ENCODE peak calls at places on chromosomes 1 and 21, in nine cellular contexts. N, I, B, E, X, K, R, U and A are unnamed samples.

GRCh38 chr1:67144696-67145095 is 9.9 kb upstream of the C1orf141 start:
- DNase-seq in B (no peak), N (no peak), I (no peak), K (no peak), X (no peak), R (no peak), E (no peak), U (no peak), A (no peak)

GRCh38 chr1:77467741-77468140 is 185.9 kb downstream of the AK5 start:
- DNase-seq in R (no peak), I (no peak), U (no peak), E (no peak), X (no peak), B (no peak), N (no peak), K (no peak), A (no peak)

GRCh38 chr1:46547481-46548383 is 3.7 kb downstream of the KNCN start:
- DNase-seq in X (no peak), B (peak), U (no peak), I (no peak), E (no peak), N (peak), K (no peak), R (peak), A (peak)

GRCh38 chr1:3324704-3325535 is 129.5 kb upstream of the ARHGEF16 start:
- DNase-seq in N (no peak), R (no peak), U (no peak), I (no peak), K (no peak), X (no peak), E (no peak), B (no peak), A (no peak)

GRCh38 chr1:77824083-77824482 is 44.6 kb downstream of the MIGA1 start:
- DNase-seq in I (no peak), U (no peak), E (peak), X (no peak), N (peak), B (peak), R (peak), K (no peak), A (no peak)

GRCh38 chr21:36422279-36423098 is 37.3 kb downstream of the CHAF1B start:
- DNase-seq in E (peak), N (peak), U (peak), X (no peak), K (no peak), I (peak), B (peak), R (peak), A (peak)

GRCh38 chr1:155062151-155062686 is 1.3 kb upstream of the EFNA4 start:
- DNase-seq in R (no peak), X (peak), E (no peak), N (no peak), B (peak), I (no peak), K (peak), U (no peak), A (no peak)

GRCh38 chr1:117573386-117574040 is 32.3 kb upstream of the TENT5C start:
- DNase-seq in E (peak), U (peak), B (no peak), R (peak), N (peak), K (no peak), X (no peak), I (peak), A (no peak)

GRCh38 chr1:207015791-207016190 is 16.8 kb downstream of the C1orf116 start:
- DNase-seq in E (no peak), I (no peak), X (no peak), K (no peak), R (no peak), U (no peak), B (no peak), N (no peak), A (no peak)

GRCh38 chr1:217261636-217262035 is 369.3 kb downstream of the GPATCH2 start:
- DNase-seq in I (no peak), K (no peak), E (no peak), U (no peak), R (no peak), N (no peak), X (no peak), B (no peak), A (no peak)

GRCh38 chr1:208135354-208135753 is 108.8 kb downstream of the PLXNA2 start:
- DNase-seq in K (no peak), I (no peak), N (no peak), B (no peak), U (no peak), X (no peak), R (no peak), E (no peak), A (peak)

GRCh38 chr1:11486610-11487009 is 7.7 kb downstream of the DISP3 start:
- DNase-seq in R (no peak), E (no peak), B (no peak), N (no peak), I (no peak), U (no peak), K (no peak), X (no peak), A (no peak)

GRCh38 chr1:40625476-40626382 is 39.8 kb downstream of the RIMS3 start:
- DNase-seq in K (no peak), B (no peak), N (no peak), X (no peak), I (no peak), E (no peak), U (no peak), R (peak), A (no peak)

GRCh38 chr1:44135896-44136295 is 5.5 kb downstream of the KLF18 start:
- DNase-seq in E (no peak), I (no peak), K (no peak), N (no peak), B (no peak), U (no peak), R (no peak), X (no peak), A (no peak)

GRCh38 chr1:206513312-206514111 is 6.2 kb downstream of the RASSF5 start:
- DNase-seq in N (peak), R (peak), X (peak), K (peak), U (no peak), I (peak), E (no peak), B (no peak), A (no peak)

GRCh38 chr21:41500931-41501381 is 7.0 kb downstream of the TMPRSS2 start:
- DNase-seq in N (peak), X (no peak), R (no peak), B (no peak), K (no peak), U (no peak), I (no peak), E (no peak), A (peak)

GRCh38 chr21:31552826-31553225 is 106.7 kb upstream of the SOD1 start:
- DNase-seq in N (no peak), R (no peak), U (no peak), I (no peak), X (no peak), E (no peak), B (no peak), K (no peak), A (no peak)

GRCh38 chr21:38303300-38303699 is 46.5 kb downstream of the KCNJ15 start:
- DNase-seq in I (no peak), N (no peak), R (peak), X (no peak), B (no peak), K (no peak), E (peak), U (no peak), A (no peak)

GRCh38 chr1:157431751-157432150 is 120.6 kb downstream of the FCRL5 start:
- DNase-seq in U (no peak), N (no peak), K (no peak), R (peak), E (no peak), B (no peak), X (no peak), I (no peak), A (no peak)

GRCh38 chr1:155859881-155860841 is 794 bp downstream of the SYT11 start:
- DNase-seq in R (peak), E (peak), U (no peak), N (peak), B (peak), K (peak), I (peak), X (peak), A (no peak)

GRCh38 chr1:235093013-235093618 is 35.5 kb downstream of the TOMM20 start:
- DNase-seq in N (peak), E (no peak), B (peak), I (peak), X (no peak), R (peak), U (no peak), K (no peak), A (peak)

GRCh38 chr1:183244466-183244865 is 58.4 kb downstream of the LAMC2 start:
- DNase-seq in E (no peak), B (no peak), U (no peak), N (peak), X (no peak), I (peak), R (no peak), K (no peak), A (no peak)

GRCh38 chr1:153533689-153534201 is 2.0 kb downstream of the S100A6 start:
- DNase-seq in E (peak), U (no peak), I (no peak), X (no peak), B (no peak), N (no peak), R (peak), K (peak), A (peak)

GRCh38 chr1:38865112-38865715 is 5.6 kb upstream of the RRAGC start:
- DNase-seq in R (no peak), N (no peak), I (no peak), U (no peak), X (no peak), E (no peak), B (no peak), K (no peak), A (no peak)

GRCh38 chr21:41283211-41283818 is 33.3 kb upstream of the FAM3B start:
- DNase-seq in B (peak), K (no peak), I (peak), R (peak), U (no peak), E (no peak), X (peak), N (peak), A (peak)

GRCh38 chr1:8871539-8871935 is 6.9 kb downstream of the ENO1 start:
- DNase-seq in N (peak), B (peak), U (no peak), I (no peak), R (no peak), E (no peak), K (no peak), X (no peak), A (peak)

GRCh38 chr1:51336711-51337110 is 6.3 kb upstream of the TTC39A start:
- DNase-seq in I (no peak), N (no peak), X (no peak), K (no peak), E (no peak), R (no peak), U (no peak), B (no peak), A (no peak)

GRCh38 chr1:228782662-228783414 is 47.6 kb downstream of the RHOU start:
- DNase-seq in U (no peak), I (no peak), X (no peak), B (no peak), K (no peak), R (no peak), N (peak), E (no peak), A (peak)

GRCh38 chr1:87787551-87787950 is 458.9 kb downstream of the LMO4 start:
- DNase-seq in R (peak), B (peak), U (no peak), K (no peak), X (no peak), N (no peak), I (no peak), E (no peak), A (no peak)

GRCh38 chr21:16709866-16710550 is 802.8 kb upstream of the CXADR start:
- DNase-seq in N (peak), R (peak), X (no peak), I (peak), K (peak), U (no peak), B (peak), E (no peak), A (no peak)

GRCh38 chr21:29704719-29705118 is 235.1 kb downstream of the GRIK1 start:
- DNase-seq in K (no peak), N (no peak), E (no peak), I (no peak), B (no peak), X (no peak), R (no peak), U (no peak), A (no peak)

GRCh38 chr1:14443164-14443787 is 155.2 kb upstream of the KAZN start:
- DNase-seq in I (no peak), K (no peak), R (no peak), B (peak), E (no peak), U (no peak), N (no peak), X (no peak), A (no peak)

GRCh38 chr21:31193761-31194160 is 150.3 kb downstream of the TIAM1 start:
- DNase-seq in K (no peak), I (peak), U (no peak), X (no peak), E (no peak), R (no peak), B (no peak), N (no peak), A (no peak)

GRCh38 chr1:55987491-55988255 is 591.7 kb downstream of the PLPP3 start:
- DNase-seq in E (no peak), I (no peak), U (no peak), B (peak), R (no peak), K (no peak), N (no peak), X (no peak), A (no peak)

GRCh38 chr1:84619383-84620093 is 45.3 kb upstream of the CTBS start:
- DNase-seq in X (no peak), U (no peak), R (peak), K (no peak), I (no peak), N (peak), B (peak), E (peak), A (peak)

GRCh38 chr1:89739013-89739843 is 81.6 kb upstream of the LRRC8D start:
- DNase-seq in B (no peak), E (peak), R (peak), K (no peak), X (no peak), I (no peak), N (no peak), U (no peak), A (no peak)

GRCh38 chr21:46459356-46460112 is 843 bp downstream of the DIP2A start:
- DNase-seq in K (peak), X (peak), B (peak), N (peak), R (peak), U (no peak), I (peak), E (no peak), A (peak)

GRCh38 chr1:28241633-28242241 is 5.8 kb downstream of the ATP5IF1 start:
- DNase-seq in R (no peak), K (no peak), N (no peak), B (no peak), I (no peak), U (no peak), X (no peak), E (no peak), A (no peak)

GRCh38 chr21:42341776-42342542 is 8.8 kb downstream of the TFF2 start:
- DNase-seq in I (no peak), K (no peak), X (no peak), U (no peak), R (no peak), E (peak), N (no peak), B (peak), A (no peak)

GRCh38 chr1:7488475-7488842 is 282.6 kb upstream of the VAMP3 start:
- DNase-seq in B (no peak), R (no peak), I (no peak), N (no peak), E (no peak), X (no peak), K (no peak), U (no peak), A (no peak)
- H3K27ac ChIP-seq in B (no peak), R (no peak), I (no peak), N (no peak), E (no peak), X (no peak), K (no peak), U (no peak), A (no peak)

DNA sequence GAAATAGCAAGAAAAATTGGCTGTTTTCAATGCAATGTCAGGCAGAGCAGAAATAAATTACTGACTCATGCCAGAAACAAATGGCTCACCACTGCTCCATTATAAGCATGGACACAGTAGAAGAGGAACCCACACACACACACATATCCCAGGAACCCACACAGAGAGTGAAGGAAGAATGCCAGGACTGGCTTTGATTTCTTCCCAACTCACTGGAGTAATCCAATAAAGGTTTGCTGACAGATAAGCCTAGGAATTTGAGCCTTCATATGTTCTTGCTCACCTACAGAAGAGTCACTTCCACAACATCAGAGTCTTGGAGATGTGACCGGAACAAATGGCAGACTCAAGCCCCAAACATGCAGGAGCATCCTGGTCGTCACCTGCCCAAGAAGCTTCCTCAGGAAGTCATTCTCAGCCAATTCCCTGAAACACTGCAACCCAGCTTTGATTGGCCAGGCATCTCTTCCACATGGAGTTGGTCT is 2.2 kb downstream of the SH3BP5L start:
- DNase-seq in N (no peak), B (peak), X (no peak), K (no peak), I (no peak), E (peak), U (no peak), R (no peak), A (no peak)
- H3K4me3 ChIP-seq in N (no peak), B (no peak), X (no peak), K (no peak), I (no peak), E (peak), U (peak), R (peak), A (no peak)

GRCh38 chr21:44088401-44088780 is 18.8 kb upstream of the PWP2 start:
- DNase-seq in I (peak), N (no peak), X (no peak), K (no peak), U (no peak), E (peak), R (no peak), B (no peak), A (peak)
- H3K27ac ChIP-seq in I (no peak), N (no peak), X (peak), K (no peak), U (no peak), E (no peak), R (no peak), B (no peak), A (peak)

GRCh38 chr1:108829498-108829916 is 27.4 kb downstream of the AKNAD1 start:
- DNase-seq in U (no peak), E (no peak), R (peak), K (no peak), X (no peak), N (no peak), B (no peak), I (no peak), A (peak)

GRCh38 chr1:108830119-108831008 is 26.5 kb downstream of the AKNAD1 start:
- DNase-seq in R (peak), X (no peak), B (no peak), E (peak), N (peak), K (no peak), I (no peak), U (peak), A (peak)

GRCh38 chr1:108831225-108831624 is 25.7 kb downstream of the AKNAD1 start:
- DNase-seq in U (no peak), X (no peak), I (no peak), B (no peak), E (no peak), N (no peak), K (no peak), R (peak), A (peak)

GRCh38 chr1:108828074-108828961 is 28.6 kb downstream of the AKNAD1 start:
- DNase-seq in K (peak), X (peak), I (peak), N (peak), U (peak), E (peak), B (peak), R (peak), A (peak)

GRCh38 chr1:108832929-108833328 is 24.0 kb downstream of the AKNAD1 start:
- DNase-seq in I (no peak), U (no peak), X (no peak), E (no peak), K (no peak), N (no peak), B (no peak), R (no peak), A (no peak)
- H3K4me3 ChIP-seq in I (no peak), U (no peak), X (no peak), E (no peak), K (no peak), N (no peak), B (no peak), R (no peak), A (no peak)

GRCh38 chr1:16019580-16020277 is 1.9 kb upstream of the HSPB7 start:
- DNase-seq in B (peak), N (no peak), R (peak), U (no peak), I (no peak), E (no peak), K (peak), X (no peak), A (no peak)

GRCh38 chr1:16017076-16017460 is 775 bp downstream of the HSPB7 start:
- DNase-seq in I (no peak), X (no peak), E (no peak), K (peak), N (no peak), R (no peak), B (no peak), U (no peak), A (no peak)

GRCh38 chr1:16018749-16019515 is 1.1 kb upstream of the HSPB7 start:
- DNase-seq in B (no peak), K (peak), N (no peak), E (no peak), R (no peak), I (no peak), X (no peak), U (no peak), A (no peak)

GRCh38 chr1:16017461-16018303 is at the start of gene HSPB7:
- DNase-seq in U (no peak), K (peak), I (peak), R (peak), B (peak), X (no peak), N (peak), E (no peak), A (no peak)

DNA sequence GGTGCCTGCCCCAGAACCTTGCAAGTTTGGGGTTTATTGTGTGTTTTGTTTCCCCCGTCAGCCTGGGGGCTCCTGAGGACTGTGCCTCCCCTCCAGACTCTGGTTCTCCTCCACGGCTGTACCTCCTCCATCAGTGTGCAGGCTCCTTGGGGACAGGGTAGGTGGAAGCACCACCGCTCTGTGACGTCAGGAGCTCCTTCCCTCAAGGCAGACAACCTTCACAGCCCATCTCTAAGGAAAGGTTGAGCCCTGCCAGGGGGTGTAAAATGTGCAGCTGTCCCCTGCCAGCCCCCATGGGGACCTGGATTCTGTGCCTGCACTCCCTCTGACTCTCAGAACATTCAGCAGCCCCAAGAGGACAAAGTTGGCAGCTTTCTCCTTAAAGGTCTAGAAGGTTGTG is 465 bp upstream of the HSPB7 start:
- DNase-seq in I (no peak), R (no peak), X (no peak), B (no peak), N (no peak), K (no peak), U (no peak), E (no peak), A (no peak)
- H3K27ac ChIP-seq in I (peak), R (no peak), X (peak), B (no peak), N (peak), K (peak), U (peak), E (no peak), A (peak)